ENCODE peak calls at places on chromosomes 4 and X, in seven cellular contexts. Q is Panc1, T is foreskin fibroblast, D is AG04450, L is astrocyte of the spinal cord, X is spleen, P is HFF-Myc. S is an unnamed sample.

GRCh38 chr4:185381794-185382193 is 13.9 kb downstream of the LRP2BP start:
- DNase-seq in Q (no peak), X (no peak), D (no peak), L (no peak), T (peak), P (no peak), S (no peak)

GRCh38 chr4:83231620-83232056 is 53.0 kb downstream of the COQ2 start:
- DNase-seq in T (peak), Q (no peak), L (no peak), X (no peak), D (no peak), P (no peak), S (no peak)

GRCh38 chrX:107731831-107732502 is 43.6 kb downstream of the TSC22D3 start:
- DNase-seq in X (peak), L (peak), P (no peak), T (peak), Q (no peak), D (no peak), S (peak)

GRCh38 chrX:30627818-30628652 is 25.2 kb upstream of the GK start:
- DNase-seq in P (no peak), Q (no peak), D (no peak), T (no peak), L (no peak), X (no peak), S (no peak)

GRCh38 chr4:167469436-167469835 is 235.1 kb upstream of the SPOCK3 start:
- DNase-seq in Q (no peak), P (no peak), L (no peak), X (no peak), D (no peak), T (no peak), S (no peak)

GRCh38 chrX:17464196-17464595 is 89.2 kb downstream of the NHS start:
- DNase-seq in D (no peak), P (no peak), X (no peak), Q (no peak), L (peak), T (peak), S (peak)

GRCh38 chr4:71231073-71231752 is 107.6 kb upstream of the SLC4A4 start:
- DNase-seq in L (peak), Q (no peak), T (peak), D (no peak), X (no peak), P (no peak), S (peak)

GRCh38 chr4:76950846-76951321 is 1.3 kb downstream of the SEPTIN11 start:
- DNase-seq in Q (no peak), P (no peak), T (peak), L (peak), D (no peak), X (no peak), S (no peak)

GRCh38 chr4:7352486-7352885 is 82.2 kb downstream of the PSAPL1 start:
- DNase-seq in Q (no peak), X (no peak), D (no peak), T (no peak), L (no peak), P (no peak), S (no peak)

GRCh38 chr4:180057891-180058643 is 2185.1 kb upstream of the TENM3 start:
- DNase-seq in T (peak), P (no peak), X (peak), L (peak), D (no peak), Q (no peak), S (no peak)

GRCh38 chrX:1529756-1530155 is 7.2 kb downstream of the P2RY8 start:
- DNase-seq in L (no peak), X (no peak), P (no peak), T (no peak), D (no peak), Q (no peak), S (no peak)

GRCh38 chr4:112532267-112532666 is 16.3 kb upstream of the NEUROG2 start:
- DNase-seq in L (no peak), Q (no peak), T (peak), X (no peak), P (no peak), D (no peak), S (no peak)

GRCh38 chr4:24473309-24473721 is 111.0 kb downstream of the DHX15 start:
- DNase-seq in P (no peak), L (peak), Q (no peak), X (no peak), T (peak), D (no peak), S (no peak)

GRCh38 chrX:20438871-20439526 is 172.3 kb upstream of the RPS6KA3 start:
- DNase-seq in X (no peak), D (no peak), L (no peak), T (no peak), P (no peak), Q (no peak), S (no peak)

GRCh38 chr4:119729815-119730643 is 101.4 kb upstream of the PDE5A start:
- DNase-seq in T (peak), X (no peak), P (peak), Q (peak), D (peak), L (peak), S (no peak)

GRCh38 chr4:74364649-74365491 is at the start of gene EREG:
- DNase-seq in Q (no peak), L (peak), X (peak), T (peak), D (no peak), P (peak), S (no peak)

GRCh38 chr4:91826186-91826585 is 477.6 kb upstream of the GRID2 start:
- DNase-seq in Q (no peak), X (no peak), P (no peak), T (peak), D (no peak), L (peak), S (no peak)

GRCh38 chr4:120769227-120769626 is 153.3 kb downstream of the PRDM5 start:
- DNase-seq in P (peak), X (no peak), T (peak), D (peak), L (peak), Q (no peak), S (peak)

GRCh38 chrX:125203379-125203736 is 116.3 kb upstream of the TEX13C start:
- DNase-seq in T (no peak), D (no peak), L (no peak), Q (no peak), P (no peak), X (no peak), S (no peak)

GRCh38 chrX:109707322-109707721 is 25.7 kb downstream of the ACSL4 start:
- DNase-seq in P (no peak), D (no peak), L (no peak), Q (no peak), T (no peak), X (peak), S (no peak)

GRCh38 chrX:71212536-71212935 is 10.5 kb upstream of the GJB1 start:
- DNase-seq in T (no peak), D (no peak), X (no peak), L (no peak), Q (no peak), P (no peak), S (no peak)

GRCh38 chrX:19794690-19795089 is 92.7 kb downstream of the SH3KBP1 start:
- DNase-seq in T (no peak), L (no peak), D (no peak), X (no peak), P (no peak), Q (no peak), S (no peak)

GRCh38 chr4:53132117-53132889 is 233.6 kb downstream of the SCFD2 start:
- DNase-seq in Q (no peak), L (no peak), T (no peak), P (no peak), D (no peak), X (no peak), S (no peak)
- H3K4me3 ChIP-seq in Q (no peak), L (no peak), T (no peak), P (no peak), D (no peak), X (no peak), S (no peak)

GRCh38 chr4:146159384-146160058 is 16.0 kb upstream of the LSM6 start:
- DNase-seq in X (no peak), T (no peak), D (no peak), Q (no peak), P (no peak), L (no peak), S (no peak)

GRCh38 chr4:146158036-146158745 is 17.3 kb upstream of the LSM6 start:
- DNase-seq in D (no peak), T (no peak), P (no peak), X (no peak), L (no peak), Q (no peak), S (no peak)

GRCh38 chr4:146165840-146166239 is 9.7 kb upstream of the LSM6 start:
- DNase-seq in D (peak), T (peak), Q (no peak), L (peak), X (no peak), P (no peak), S (peak)

DNA sequence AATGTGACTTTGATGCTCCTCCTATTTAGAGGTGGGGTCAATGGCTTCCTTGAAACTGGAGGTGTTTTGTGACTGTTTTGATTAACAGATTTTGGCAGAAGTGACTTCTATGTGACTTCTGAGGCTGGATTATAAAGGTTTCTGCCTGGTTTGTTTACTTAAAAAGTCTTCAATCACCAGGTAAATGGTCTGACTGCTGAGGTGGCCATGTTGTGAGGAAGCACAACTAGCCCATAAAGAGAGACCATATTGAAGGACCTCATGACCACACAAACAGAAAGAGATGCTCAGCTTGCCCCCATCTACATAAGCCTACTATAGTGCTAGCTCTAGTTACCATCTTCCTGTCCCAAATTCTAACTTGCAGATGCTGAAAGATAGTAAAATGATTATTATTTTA is 14.3 kb upstream of the LSM6 start:
- DNase-seq in Q (no peak), X (no peak), L (no peak), T (no peak), P (no peak), D (no peak), S (no peak)
- H3K4me3 ChIP-seq in Q (no peak), X (no peak), L (no peak), T (no peak), P (no peak), D (no peak), S (no peak)

GRCh38 chrX:135340827-135341226 is 31.5 kb downstream of the ETDC start:
- DNase-seq in X (no peak), L (peak), P (no peak), T (peak), Q (no peak), D (no peak), S (no peak)
- H3K4me3 ChIP-seq in X (no peak), L (peak), P (peak), T (peak), Q (peak), D (peak), S (peak)

DNA sequence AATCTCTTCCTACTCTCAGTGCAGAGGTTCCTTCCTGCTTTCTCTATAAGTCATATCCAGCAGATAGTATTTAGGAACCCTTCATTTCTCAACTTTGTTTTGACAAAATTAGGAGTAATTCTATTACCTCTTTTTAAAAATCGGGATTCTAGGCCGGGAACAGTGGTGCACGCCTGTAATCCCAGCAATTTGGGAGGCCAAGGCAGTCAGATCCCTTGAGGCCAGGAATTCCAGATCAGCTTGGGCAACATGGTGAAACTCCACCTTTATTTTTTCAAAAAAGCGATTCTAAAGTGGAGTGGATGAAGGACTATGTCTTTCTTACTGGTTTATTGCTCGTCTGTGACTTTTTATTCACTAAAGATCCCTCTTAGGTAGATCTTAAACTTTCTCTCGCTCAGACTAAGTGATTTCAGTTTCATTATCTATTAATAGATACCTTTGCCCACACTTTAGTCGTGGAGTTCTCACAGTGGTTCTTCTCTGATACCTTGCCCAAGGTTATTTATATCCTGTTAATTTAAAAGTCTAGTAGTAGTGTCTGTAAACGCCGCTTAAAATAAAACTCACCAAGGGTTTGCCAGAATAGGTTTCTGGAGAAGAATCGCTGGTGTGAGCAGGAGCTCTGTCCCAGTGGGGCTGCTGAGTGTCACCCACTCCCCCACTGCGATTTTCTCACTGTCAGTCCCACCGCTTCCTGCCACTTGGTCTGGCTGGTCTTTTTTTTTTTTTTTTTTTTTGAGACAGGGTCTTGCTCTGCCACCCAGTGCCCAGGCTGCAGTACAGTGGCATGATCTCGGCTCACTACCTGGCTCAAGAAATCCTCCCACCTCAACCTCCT is 27.0 kb upstream of the TMEM131L start:
- DNase-seq in D (no peak), P (no peak), Q (no peak), L (no peak), T (no peak), X (peak), S (no peak)
- H3K4me3 ChIP-seq in D (no peak), P (no peak), Q (no peak), L (no peak), T (no peak), X (peak), S (no peak)